ENCODE peak calls at places on chromosomes 2 and 18, in six cellular contexts. X, K, A, P, B and G are unnamed samples. For H3K4me1, the result is how much of the 10 kb centered on the place peaks cover.

GRCh38 chr2:239720411-239721365 is 304.5 kb downstream of the NDUFA10 start:
- DNase-seq in B (no peak), K (no peak), X (no peak), P (no peak), A (peak), G (no peak)

GRCh38 chr2:216548901-216549321 is 50.3 kb downstream of the RPL37A start:
- DNase-seq in P (no peak), K (no peak), B (no peak), A (peak), X (no peak), G (no peak)

GRCh38 chr2:240528406-240529040 is 29.3 kb downstream of the ANKMY1 start:
- DNase-seq in X (no peak), B (no peak), P (no peak), A (no peak), K (no peak), G (no peak)

GRCh38 chr2:30481323-30481800 is 34.3 kb downstream of the LCLAT1 start:
- DNase-seq in P (no peak), A (no peak), X (no peak), B (no peak), K (no peak), G (no peak)

GRCh38 chr2:143152219-143152618 is 23.0 kb downstream of the ARHGAP15 start:
- DNase-seq in K (no peak), X (no peak), B (no peak), A (no peak), P (no peak), G (no peak)

GRCh38 chr2:61493523-61493942 is 22.6 kb upstream of the USP34 start:
- DNase-seq in P (no peak), X (no peak), K (no peak), A (no peak), B (no peak), G (no peak)

GRCh38 chr18:49052891-49053644 is 102.3 kb upstream of the SMAD7 start:
- DNase-seq in P (no peak), B (no peak), K (no peak), A (no peak), X (no peak), G (no peak)

GRCh38 chr2:134462275-134462674 is 208.4 kb downstream of the MGAT5 start:
- DNase-seq in B (no peak), A (no peak), X (no peak), K (no peak), P (no peak), G (no peak)

GRCh38 chr2:172554352-172555271 is 1.3 kb upstream of the PDK1 start:
- DNase-seq in X (no peak), P (no peak), A (no peak), B (no peak), K (no peak), G (no peak)

GRCh38 chr18:26133652-26134051 is at the start of gene PSMA8:
- DNase-seq in P (no peak), X (no peak), B (no peak), A (no peak), K (peak), G (no peak)

GRCh38 chr2:33467413-33467812 is 9.0 kb upstream of the RASGRP3 start:
- DNase-seq in A (no peak), X (no peak), B (no peak), P (no peak), K (no peak), G (no peak)

GRCh38 chr2:122960727-122961641 is 1064.1 kb upstream of the CNTNAP5 start:
- DNase-seq in B (peak), X (no peak), P (no peak), K (no peak), A (no peak), G (no peak)

GRCh38 chr2:183597841-183598240 is 473.6 kb downstream of the NUP35 start:
- DNase-seq in A (no peak), B (no peak), P (no peak), K (no peak), X (peak), G (no peak)

GRCh38 chr2:30300456-30301221 is 69.3 kb downstream of the LBH start:
- DNase-seq in B (no peak), X (no peak), K (no peak), A (no peak), P (no peak), G (no peak)

GRCh38 chr18:10252952-10253680 is 201.3 kb upstream of the APCDD1 start:
- DNase-seq in X (no peak), B (no peak), P (no peak), K (no peak), A (no peak), G (no peak)

GRCh38 chr2:182101263-182101662 is 115.6 kb downstream of the PPP1R1C start:
- DNase-seq in X (no peak), A (no peak), K (no peak), B (no peak), P (peak), G (no peak)

GRCh38 chr2:157320409-157320808 is 5.2 kb downstream of the ERMN start:
- DNase-seq in A (no peak), P (no peak), K (no peak), X (no peak), B (no peak), G (no peak)

GRCh38 chr18:52636536-52636935 is 296.5 kb downstream of the DCC start:
- DNase-seq in K (no peak), P (no peak), A (no peak), X (no peak), B (no peak), G (no peak)

GRCh38 chr2:102258386-102259074 is 52.8 kb upstream of the IL1RL1 start:
- DNase-seq in X (peak), B (peak), A (no peak), K (no peak), P (no peak), G (no peak)

GRCh38 chr2:41853427-41854191 is 194.2 kb upstream of the PKDCC start:
- DNase-seq in K (peak), A (no peak), P (peak), B (no peak), X (peak), G (peak)

GRCh38 chr18:36769172-36769571 is 59.6 kb downstream of the TPGS2 start:
- DNase-seq in P (no peak), A (no peak), B (no peak), X (no peak), K (no peak), G (no peak)

DNA sequence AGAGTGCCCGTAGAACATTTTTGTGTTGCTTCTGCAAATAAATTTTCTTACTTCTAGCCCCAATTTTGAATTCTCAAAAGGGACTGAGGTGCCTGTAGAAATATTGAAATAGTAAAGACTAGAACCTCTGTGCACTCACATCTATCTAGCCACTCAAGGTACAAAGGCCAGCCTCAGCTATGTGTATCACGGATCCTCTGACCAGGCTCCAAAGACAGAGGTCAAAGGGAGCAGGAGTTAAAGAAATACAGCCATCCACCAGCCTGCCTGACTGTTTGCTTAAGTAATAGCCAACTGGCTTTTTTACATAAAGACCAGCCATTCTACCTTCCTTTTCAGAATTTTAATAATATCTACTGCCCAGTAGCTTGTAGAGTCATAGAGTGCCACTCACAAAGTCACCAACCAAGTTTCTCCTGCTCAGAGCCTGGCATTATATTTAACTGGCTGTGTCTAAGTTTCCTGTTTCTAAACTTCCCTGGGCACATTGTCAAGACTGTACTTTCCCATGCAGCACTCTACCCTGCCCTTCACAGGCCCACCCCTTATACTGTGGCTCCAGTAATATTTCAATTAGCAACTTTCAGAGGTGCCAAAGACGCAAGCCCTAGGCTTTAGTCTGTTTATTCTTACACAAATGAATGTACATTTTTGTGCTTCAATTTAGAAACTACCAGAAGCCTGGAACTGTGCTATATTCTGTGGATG is 338.3 kb upstream of the NT5C1B start:
- DNase-seq in A (no peak), X (no peak), K (no peak), B (no peak), P (no peak), G (no peak)
- TF ChIP-seq POLR2AphosphoS5 in A (no peak), X (no peak), K (no peak), B (no peak), P (no peak), G (no peak)

GRCh38 chr18:55419939-55420664 is 167.9 kb downstream of the TCF4 start:
- DNase-seq in P (no peak), X (no peak), B (no peak), K (no peak), A (no peak), G (no peak)
- H3K4me3 ChIP-seq in P (no peak), X (no peak), B (no peak), K (no peak), A (peak), G (peak)

GRCh38 chr2:64650257-64650656 is 3.5 kb downstream of the SERTAD2 start:
- DNase-seq in P (no peak), A (no peak), B (no peak), X (no peak), K (no peak), G (no peak)

GRCh38 chr2:64652231-64653173 is 1.2 kb downstream of the SERTAD2 start:
- DNase-seq in K (no peak), P (no peak), X (no peak), B (no peak), A (peak), G (no peak)

GRCh38 chr2:64650722-64651338 is 2.9 kb downstream of the SERTAD2 start:
- DNase-seq in A (no peak), B (no peak), K (no peak), P (no peak), X (no peak), G (peak)

GRCh38 chr2:64653174-64654062 is at the start of gene SERTAD2:
- DNase-seq in A (peak), K (peak), X (no peak), P (peak), B (no peak), G (peak)

DNA sequence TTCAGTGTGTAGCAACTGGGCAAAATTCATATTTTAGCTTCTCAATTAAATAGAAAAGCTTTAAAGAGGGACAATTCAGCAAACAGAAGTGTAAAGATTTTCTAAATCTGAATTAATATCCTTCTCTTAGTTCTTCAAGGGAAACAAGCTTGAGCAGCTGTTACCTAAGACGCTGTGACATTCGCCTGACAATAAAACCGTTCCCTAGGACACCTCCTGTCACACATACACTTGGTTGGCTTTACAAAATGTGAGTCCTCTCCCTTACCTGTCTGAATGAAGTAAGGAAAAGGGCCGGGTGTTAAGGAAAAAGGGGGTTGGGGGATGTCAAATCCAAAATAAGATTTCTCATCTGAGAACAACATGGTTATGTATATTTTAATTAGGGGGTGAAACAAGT is 2.1 kb downstream of the SERTAD2 start:
- DNase-seq in B (no peak), K (no peak), P (no peak), A (no peak), X (no peak), G (no peak)
- H3K4me1 ChIP-seq in B (half or more), K (under half), P (half or more), A (half or more), X (half or more), G (under half)

GRCh38 chr2:152415231-152415642 is 80.3 kb downstream of the FMNL2 start:
- DNase-seq in K (no peak), A (no peak), P (no peak), X (peak), B (no peak), G (no peak)
- TF ChIP-seq POLR2AphosphoS5 in K (no peak), A (no peak), P (no peak), X (no peak), B (no peak), G (peak)